ENCODE peak calls at places on chromosomes 5 and 9, in five cellular contexts. S is CD4-positive, alpha-beta T cell; H is left ventricle myocardium inferior; M is tibial artery; Q is testis. N is an unnamed sample.

GRCh38 chr5:154476343-154477213 is 1.4 kb downstream of the HAND1 start:
- DNase-seq in S (no peak), H (no peak), M (no peak), Q (no peak), N (no peak)

GRCh38 chr5:116747881-116748280 is 173.3 kb upstream of the SEMA6A start:
- DNase-seq in S (no peak), H (no peak), M (no peak), Q (no peak), N (no peak)

GRCh38 chr5:40570408-40571129 is 109.1 kb upstream of the PTGER4 start:
- DNase-seq in S (no peak), H (no peak), M (no peak), Q (no peak), N (no peak)

GRCh38 chr5:96031811-96032261 is 70.2 kb upstream of the ELL2 start:
- DNase-seq in S (no peak), H (no peak), M (no peak), Q (no peak), N (no peak)

GRCh38 chr9:134333234-134333873 is 7.1 kb downstream of the RXRA start:
- DNase-seq in S (no peak), H (no peak), M (no peak), Q (no peak), N (no peak)

GRCh38 chr9:73152445-73152844 is 780 bp downstream of the ANXA1 start:
- DNase-seq in S (no peak), H (no peak), M (no peak), Q (no peak), N (no peak)

GRCh38 chr5:61768692-61769281 is 436.7 kb downstream of the ZSWIM6 start:
- DNase-seq in S (no peak), H (no peak), M (no peak), Q (peak; percentile 16), N (no peak)

GRCh38 chr5:76701298-76701697 is 14.6 kb upstream of the F2R start:
- DNase-seq in S (no peak), H (no peak), M (peak; percentile 73), Q (no peak), N (no peak)

GRCh38 chr5:171630670-171631065 is 154.9 kb upstream of the SMIM23 start:
- DNase-seq in S (no peak), H (no peak), M (no peak), Q (no peak), N (no peak)

GRCh38 chr5:38532165-38532669 is 24.2 kb downstream of the LIFR start:
- DNase-seq in S (no peak), H (no peak), M (no peak), Q (no peak), N (no peak)

GRCh38 chr5:6458833-6459232 is 10.2 kb downstream of the UBE2QL1 start:
- DNase-seq in S (no peak), H (no peak), M (peak; percentile 24), Q (peak; percentile 8), N (no peak)
- H3K9me3 ChIP-seq in S (no peaks in the 10 kb centered on the region), H (no peaks in the 10 kb centered on the region), M (no peaks in the 10 kb centered on the region), Q (no peaks in the 10 kb centered on the region), N (no peaks in the 10 kb centered on the region)

DNA sequence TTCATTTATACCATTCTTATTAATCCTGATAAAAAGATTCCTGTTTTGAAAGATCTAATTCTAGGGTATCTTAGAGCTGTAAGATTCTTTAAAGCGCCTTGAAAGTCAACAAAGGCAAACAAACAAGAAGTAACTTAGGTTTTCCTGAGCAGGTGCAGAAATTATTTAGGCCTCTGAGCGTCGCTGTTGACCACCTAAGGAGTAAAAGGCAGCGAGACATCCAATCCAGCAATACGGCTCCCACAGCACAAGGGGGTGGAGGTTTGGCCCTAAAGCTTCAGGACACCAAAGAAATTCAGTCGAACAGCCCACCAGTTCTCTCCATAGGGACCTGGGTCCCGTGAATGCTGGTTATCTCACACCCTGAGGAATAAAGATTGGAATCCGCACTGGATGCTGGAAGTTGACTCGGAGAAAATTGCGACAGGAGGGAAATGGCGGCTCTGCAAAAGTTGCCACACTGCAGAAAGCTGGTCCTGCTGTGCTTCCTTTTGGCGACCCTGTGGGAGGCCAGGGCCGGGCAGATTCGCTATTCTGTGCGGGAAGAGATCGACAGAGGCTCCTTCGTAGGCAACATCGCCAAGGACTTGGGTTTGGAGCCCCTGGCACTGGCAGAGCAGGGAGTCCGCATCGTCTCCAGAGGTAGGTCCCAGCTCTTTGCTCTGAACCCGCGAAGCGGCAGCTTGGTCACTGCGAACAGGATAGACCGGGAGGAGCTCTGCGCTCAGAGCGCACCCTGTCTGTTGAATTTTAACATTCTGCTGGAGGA is at the start of gene PCDHGA2:
- DNase-seq in S (no peak), H (no peak), M (no peak), Q (peak; percentile 80), N (no peak)
- H3K9me3 ChIP-seq in S (peaks cover 54% of the 10 kb centered on the region), H (peaks cover 96% of the 10 kb centered on the region), M (peaks cover 96% of the 10 kb centered on the region), Q (no peaks in the 10 kb centered on the region), N (no peaks in the 10 kb centered on the region)

GRCh38 chr9:109506097-109506712 is 8.1 kb upstream of the PTPN3 start:
- DNase-seq in S (no peak), H (no peak), M (no peak), Q (no peak), N (no peak)
- H3K9me3 ChIP-seq in S (no peaks in the 10 kb centered on the region), H (no peaks in the 10 kb centered on the region), M (no peaks in the 10 kb centered on the region), Q (no peaks in the 10 kb centered on the region), N (no peaks in the 10 kb centered on the region)

GRCh38 chr5:141393267-141393666 is 834 bp downstream of the PCDHGA8 start:
- DNase-seq in S (no peak), H (no peak), M (no peak), Q (no peak), N (no peak)
- H3K9me3 ChIP-seq in S (peaks cover 47% of the 10 kb centered on the region), H (peaks cover 94% of the 10 kb centered on the region), M (peaks cover 98% of the 10 kb centered on the region), Q (no peaks in the 10 kb centered on the region), N (no peaks in the 10 kb centered on the region)

N was measured in SK-N-MC.